ENCODE peak calls at places on chromosome 4, in five cellular contexts. M, X, Q, C and S are unnamed samples.

GRCh38 chr4:2059034-2059725 is at the start of gene NAT8L:
- DNase-seq in M (no peak), X (peak; percentile 86), Q (peak; percentile 81), C (no peak), S (peak; percentile 14)

GRCh38 chr4:23881052-23881501 is 8.8 kb downstream of the PPARGC1A start:
- DNase-seq in M (no peak), X (peak; percentile 19), Q (no peak), C (no peak), S (no peak)

GRCh38 chr4:39706829-39707511 is 9.0 kb downstream of the UBE2K start:
- DNase-seq in M (no peak), X (no peak), Q (no peak), C (no peak), S (no peak)

GRCh38 chr4:108036252-108036651 is 46.6 kb downstream of the HADH start:
- DNase-seq in M (peak; percentile 53), X (no peak), Q (peak; percentile 72), C (no peak), S (no peak)

GRCh38 chr4:94757192-94758140 is at the start of gene BMPR1B:
- DNase-seq in M (no peak), X (no peak), Q (peak; percentile 29), C (no peak), S (no peak)

GRCh38 chr4:145736241-145736831 is 56.4 kb downstream of the C4orf51 start:
- DNase-seq in M (no peak), X (peak; percentile 45), Q (no peak), C (no peak), S (no peak)

GRCh38 chr4:76630748-76631147 is 195.7 kb downstream of the SHROOM3 start:
- DNase-seq in M (no peak), X (no peak), Q (no peak), C (no peak), S (no peak)

GRCh38 chr4:145703850-145704528 is 24.0 kb downstream of the C4orf51 start:
- DNase-seq in M (no peak), X (no peak), Q (no peak), C (no peak), S (no peak)